ENCODE peak calls at places on chromosomes 3 and 15, in four cellular contexts. U is ELF-1, W is ureter, L is activated T-cell treated with anti-CD3 and anti-CD28 coated beads for 24 hours. Z is an unnamed sample.

GRCh38 chr3:185820973-185821758 is 3.7 kb downstream of the IGF2BP2 start:
- DNase-seq in U (no peak), L (no peak), W (no peak), Z (no peak)

GRCh38 chr3:15102833-15103232 is 3.9 kb upstream of the RBSN start:
- DNase-seq in W (no peak), U (no peak), L (no peak), Z (no peak)

GRCh38 chr3:183527980-183528379 is 27.5 kb downstream of the KLHL6 start:
- DNase-seq in W (no peak), L (no peak), U (no peak), Z (no peak)

GRCh38 chr15:75232252-75232813 is 25.8 kb upstream of the GOLGA6C start:
- DNase-seq in U (no peak), L (no peak), W (no peak), Z (no peak)

GRCh38 chr3:12239301-12239700 is 49.6 kb upstream of the PPARG start:
- DNase-seq in U (no peak), L (no peak), W (no peak), Z (no peak)

GRCh38 chr15:80467311-80467714 is 63.1 kb downstream of the ARNT2 start:
- DNase-seq in U (no peak), W (peak), L (no peak), Z (no peak)

GRCh38 chr3:14913926-14914776 is 33.2 kb upstream of the NR2C2 start:
- DNase-seq in W (peak), U (peak), L (no peak), Z (peak)

GRCh38 chr3:190172751-190173150 is 52.1 kb upstream of the P3H2 start:
- DNase-seq in W (no peak), L (no peak), U (no peak), Z (no peak)

GRCh38 chr15:31040611-31041010 is 49.2 kb upstream of the MTMR10 start:
- DNase-seq in U (no peak), W (no peak), L (no peak), Z (no peak)

GRCh38 chr15:39270221-39270835 is 310.6 kb upstream of the THBS1 start:
- DNase-seq in W (no peak), L (no peak), U (no peak), Z (no peak)

GRCh38 chr3:161284989-161285388 is 63.9 kb downstream of the NMD3 start:
- DNase-seq in W (no peak), U (no peak), L (no peak), Z (no peak)

GRCh38 chr3:157063926-157064325 is 96.0 kb downstream of the CCNL1 start:
- DNase-seq in W (no peak), L (no peak), U (no peak), Z (no peak)